ENCODE peak calls at places on chromosomes 5 and 9, in four cellular contexts. One of them, this sample, is unnamed.

GRCh38 chr5:40410939-40411635 is 268.6 kb upstream of the PTGER4 start:
- DNase-seq in GM12878: no peak
- DNase-seq in HepG2: no peak
- DNase-seq in K562: no peak
- DNase-seq in this sample: no peak

GRCh38 chr5:43422143-43422542 is 10.0 kb upstream of the CCL28 start:
- DNase-seq in K562: no peak
- DNase-seq in GM12878: no peak
- DNase-seq in HepG2: peak; percentile 62
- DNase-seq in this sample: no peak

GRCh38 chr9:100324594-100325200 is 28.0 kb downstream of the TEX10 start:
- DNase-seq in K562: no peak
- DNase-seq in GM12878: no peak
- DNase-seq in HepG2: peak; percentile 9
- DNase-seq in this sample: no peak

GRCh38 chr9:121721770-121722169 is 70.3 kb downstream of the DAB2IP start:
- DNase-seq in GM12878: no peak
- DNase-seq in K562: no peak
- DNase-seq in HepG2: no peak
- DNase-seq in this sample: no peak

GRCh38 chr9:6955251-6955921 is 197.6 kb downstream of the KDM4C start:
- DNase-seq in HepG2: peak; percentile 95
- DNase-seq in GM12878: no peak
- DNase-seq in K562: no peak
- DNase-seq in this sample: no peak

GRCh38 chr5:102678267-102679058 is 76.6 kb upstream of the PAM start:
- DNase-seq in K562: no peak
- DNase-seq in HepG2: no peak
- DNase-seq in GM12878: no peak
- DNase-seq in this sample: no peak

GRCh38 chr9:130682490-130683121 is 11.0 kb upstream of the EXOSC2 start:
- DNase-seq in GM12878: no peak
- DNase-seq in HepG2: peak; percentile 62
- DNase-seq in K562: peak; percentile 74
- DNase-seq in this sample: peak; percentile 79

GRCh38 chr5:151212361-151212899 is 11.5 kb downstream of the CCDC69 start:
- DNase-seq in HepG2: no peak
- DNase-seq in K562: no peak
- DNase-seq in GM12878: peak; percentile 56
- DNase-seq in this sample: no peak

GRCh38 chr9:15306068-15306756 is 804 bp downstream of the TTC39B start:
- DNase-seq in K562: no peak
- DNase-seq in GM12878: no peak
- DNase-seq in HepG2: peak; percentile 59
- DNase-seq in this sample: peak; percentile 56

GRCh38 chr5:10838038-10838437 is 77.0 kb upstream of the DAP start:
- DNase-seq in GM12878: no peak
- DNase-seq in K562: no peak
- DNase-seq in HepG2: peak; percentile 18
- DNase-seq in this sample: no peak

GRCh38 chr9:114033397-114034103 is 44.5 kb downstream of the AMBP start:
- DNase-seq in HepG2: peak; percentile 13
- DNase-seq in K562: peak; percentile 50
- DNase-seq in GM12878: no peak
- DNase-seq in this sample: peak; percentile 72

GRCh38 chr9:14542071-14542470 is 151.2 kb downstream of the ZDHHC21 start:
- DNase-seq in HepG2: no peak
- DNase-seq in GM12878: no peak
- DNase-seq in K562: no peak
- DNase-seq in this sample: no peak

GRCh38 chr9:115263731-115264130 is 145.8 kb upstream of the TNC start:
- DNase-seq in HepG2: no peak
- DNase-seq in K562: no peak
- DNase-seq in GM12878: no peak
- DNase-seq in this sample: no peak

GRCh38 chr5:113450366-113451328 is 15.9 kb upstream of the TSSK1B start:
- DNase-seq in K562: no peak
- DNase-seq in HepG2: no peak
- DNase-seq in GM12878: no peak
- DNase-seq in this sample: no peak

GRCh38 chr5:127196042-127196441 is 94.6 kb upstream of the MEGF10 start:
- DNase-seq in HepG2: no peak
- DNase-seq in GM12878: no peak
- DNase-seq in K562: no peak
- DNase-seq in this sample: no peak

GRCh38 chr9:3682186-3682585 is 156.4 kb upstream of the RFX3 start:
- DNase-seq in GM12878: no peak
- DNase-seq in HepG2: no peak
- DNase-seq in K562: no peak
- DNase-seq in this sample: no peak

GRCh38 chr5:140302786-140303639 is at the start of gene PFDN1:
- DNase-seq in HepG2: peak; percentile 95
- DNase-seq in GM12878: peak; percentile 76
- DNase-seq in K562: peak; percentile 97
- DNase-seq in this sample: peak; percentile 94
- TF ChIP-seq TCF7 in HepG2: no peak
- TF ChIP-seq TCF7 in GM12878: no peak
- TF ChIP-seq TCF7 in K562: no peak
- TF ChIP-seq TCF7 in this sample: no peak

GRCh38 chr5:147442134-147442726 is 67.6 kb downstream of the DPYSL3 start:
- DNase-seq in K562: no peak
- DNase-seq in GM12878: no peak
- DNase-seq in HepG2: no peak
- DNase-seq in this sample: no peak
- TF ChIP-seq TCF7 in K562: no peak
- TF ChIP-seq TCF7 in GM12878: no peak
- TF ChIP-seq TCF7 in HepG2: no peak
- TF ChIP-seq TCF7 in this sample: no peak

DNA sequence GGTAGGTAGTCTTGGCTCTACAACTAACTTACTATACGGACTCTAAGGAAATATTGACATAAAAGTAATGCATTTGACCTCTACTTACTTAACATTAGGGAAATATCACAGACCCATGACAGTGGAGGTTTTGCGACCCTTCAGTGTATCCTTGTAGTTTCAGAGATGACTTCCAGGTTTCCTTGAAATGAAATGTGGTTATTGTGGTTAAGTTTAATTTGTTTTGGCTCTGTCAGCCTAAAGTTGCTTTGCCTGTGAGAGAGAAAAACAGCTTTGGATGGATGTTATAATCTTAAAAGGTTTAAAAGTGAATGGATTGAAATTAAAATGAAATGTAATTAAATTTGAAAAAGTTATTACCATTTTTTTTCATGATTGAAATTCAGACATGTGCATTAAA is 42.9 kb downstream of the LRRTM2 start:
- DNase-seq in GM12878: no peak
- DNase-seq in K562: no peak
- DNase-seq in HepG2: no peak
- DNase-seq in this sample: no peak
- TF ChIP-seq TCF7 in GM12878: no peak
- TF ChIP-seq TCF7 in K562: no peak
- TF ChIP-seq TCF7 in HepG2: no peak
- TF ChIP-seq TCF7 in this sample: no peak

DNA sequence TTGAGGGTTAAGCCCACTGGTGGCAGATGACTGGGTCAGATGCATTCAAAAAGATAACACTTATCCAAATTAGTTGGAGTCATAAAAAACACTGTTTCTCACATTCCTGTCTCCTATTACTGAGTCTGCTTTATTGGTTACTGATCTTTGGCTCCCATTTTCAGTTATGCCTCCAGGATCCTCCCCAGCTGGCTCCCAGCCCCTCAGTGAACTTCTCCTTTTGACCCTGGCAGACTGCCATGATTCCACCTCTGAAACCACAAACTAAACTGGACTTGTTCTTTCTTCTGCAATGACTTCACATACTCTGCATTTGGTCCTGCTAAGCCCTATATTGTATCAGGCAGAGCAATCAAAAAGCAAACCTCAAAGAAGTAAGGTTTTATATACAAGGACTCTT is 860.8 kb upstream of the DMAC1 start:
- DNase-seq in GM12878: no peak
- DNase-seq in HepG2: no peak
- DNase-seq in K562: no peak
- DNase-seq in this sample: no peak
- TF ChIP-seq TCF7 in GM12878: no peak
- TF ChIP-seq TCF7 in HepG2: no peak
- TF ChIP-seq TCF7 in K562: no peak
- TF ChIP-seq TCF7 in this sample: no peak

DNA sequence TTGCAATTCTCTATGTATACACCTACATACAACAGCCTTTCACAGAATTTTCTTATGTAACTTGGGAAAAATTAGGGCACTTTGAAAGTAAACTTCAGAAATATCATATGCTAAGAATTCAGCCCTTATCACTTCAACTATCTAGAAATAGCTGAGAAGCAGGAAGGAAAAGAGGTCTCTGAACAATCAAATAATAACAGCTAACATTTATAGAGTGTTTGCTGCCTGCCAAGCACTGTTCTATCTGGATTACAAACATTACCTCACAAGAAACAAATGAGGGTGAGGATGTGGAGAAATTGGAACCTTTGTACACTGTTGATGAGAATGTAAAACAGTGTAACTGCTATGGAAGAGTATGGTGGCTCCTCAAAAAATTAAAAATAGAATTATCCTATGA is 4.4 kb upstream of the FBXO38 start:
- DNase-seq in K562: no peak
- DNase-seq in HepG2: no peak
- DNase-seq in GM12878: no peak
- DNase-seq in this sample: no peak
- TF ChIP-seq TCF7 in K562: no peak
- TF ChIP-seq TCF7 in HepG2: no peak
- TF ChIP-seq TCF7 in GM12878: no peak
- TF ChIP-seq TCF7 in this sample: no peak

DNA sequence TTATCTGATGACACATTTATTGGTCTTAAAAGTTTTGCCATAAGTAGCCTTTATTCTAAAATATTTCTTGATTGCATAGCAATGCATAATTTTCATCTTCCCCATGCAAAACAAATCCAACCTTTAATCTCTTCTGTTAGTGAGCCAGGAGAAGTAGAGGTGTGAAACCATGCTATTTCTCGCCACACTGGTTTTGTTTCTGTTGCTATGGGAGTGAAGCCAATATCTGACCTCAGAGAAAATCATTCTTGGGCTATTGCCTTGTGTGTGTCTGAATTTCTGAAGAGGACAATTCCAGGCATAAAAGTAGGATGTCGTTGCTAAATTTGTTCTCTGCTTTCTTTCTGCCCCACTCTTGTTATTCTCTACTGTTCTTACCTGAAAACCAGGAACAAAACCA is 183.6 kb downstream of the PTTG1 start:
- DNase-seq in GM12878: no peak
- DNase-seq in K562: no peak
- DNase-seq in HepG2: no peak
- DNase-seq in this sample: no peak
- TF ChIP-seq TCF7 in GM12878: no peak
- TF ChIP-seq TCF7 in K562: no peak
- TF ChIP-seq TCF7 in HepG2: no peak
- TF ChIP-seq TCF7 in this sample: no peak

DNA sequence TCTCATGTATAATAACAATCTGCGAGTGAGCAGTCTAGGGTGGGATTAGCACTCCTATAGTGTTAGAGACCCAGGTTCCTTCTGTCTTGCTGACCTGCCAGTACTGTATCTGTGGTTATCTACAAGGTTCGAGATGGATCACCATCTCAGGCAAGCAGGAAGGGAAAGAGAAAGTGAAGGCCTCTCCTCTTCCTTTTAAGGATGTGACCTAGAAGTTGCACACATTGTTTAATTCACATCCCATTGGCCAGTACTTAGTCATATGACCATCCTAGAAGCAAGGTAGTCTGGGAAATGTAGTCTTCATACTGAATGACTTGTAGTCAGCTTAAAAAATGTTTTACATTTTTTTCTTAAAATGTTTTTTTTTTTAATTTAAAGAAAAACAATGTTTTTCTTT is 168.6 kb downstream of the CARTPT start:
- DNase-seq in HepG2: peak; percentile 70
- DNase-seq in GM12878: peak; percentile 75
- DNase-seq in K562: peak; percentile 68
- DNase-seq in this sample: no peak
- TF ChIP-seq TCF7 in HepG2: no peak
- TF ChIP-seq TCF7 in GM12878: no peak
- TF ChIP-seq TCF7 in K562: no peak
- TF ChIP-seq TCF7 in this sample: no peak

GRCh38 chr5:75265731-75266130 is 29.1 kb upstream of the ANKRD31 start:
- DNase-seq in GM12878: no peak
- DNase-seq in K562: no peak
- DNase-seq in HepG2: peak; percentile 40
- DNase-seq in this sample: no peak
- TF ChIP-seq TCF7 in GM12878: no peak
- TF ChIP-seq TCF7 in K562: no peak
- TF ChIP-seq TCF7 in HepG2: no peak
- TF ChIP-seq TCF7 in this sample: no peak

GRCh38 chr9:1474259-1474658 is 424.1 kb downstream of the DMRT2 start:
- DNase-seq in GM12878: no peak
- DNase-seq in HepG2: no peak
- DNase-seq in K562: no peak
- DNase-seq in this sample: no peak
- TF ChIP-seq TCF7 in GM12878: no peak
- TF ChIP-seq TCF7 in HepG2: no peak
- TF ChIP-seq TCF7 in K562: no peak
- TF ChIP-seq TCF7 in this sample: no peak